ENCODE peak calls at places on chromosomes 16 and 17, in six cellular contexts. One of them, this sample, is unnamed.

GRCh38 chr17:15944720-15945492 is at the start of gene ADORA2B:
- DNase-seq in stomach: peak; percentile 60
- DNase-seq in suprapubic skin: no peak
- DNase-seq in Panc1: no peak
- DNase-seq in K562: peak; percentile 94
- DNase-seq in breast epithelium: no peak
- DNase-seq in this sample: peak; percentile 28

GRCh38 chr16:51971184-51971583 is 575.8 kb downstream of the TOX3 start:
- DNase-seq in K562: no peak
- DNase-seq in suprapubic skin: no peak
- DNase-seq in stomach: peak; percentile 30
- DNase-seq in Panc1: no peak
- DNase-seq in breast epithelium: no peak
- DNase-seq in this sample: no peak

GRCh38 chr16:66650707-66651473 is 45.7 kb downstream of the CMTM4 start:
- DNase-seq in breast epithelium: peak; percentile 76
- DNase-seq in stomach: peak; percentile 78
- DNase-seq in Panc1: peak; percentile 68
- DNase-seq in K562: peak; percentile 81
- DNase-seq in suprapubic skin: peak; percentile 87
- DNase-seq in this sample: peak; percentile 76

GRCh38 chr16:80806957-80807356 is 2.6 kb upstream of the CDYL2 start:
- DNase-seq in stomach: no peak
- DNase-seq in K562: no peak
- DNase-seq in breast epithelium: no peak
- DNase-seq in Panc1: no peak
- DNase-seq in suprapubic skin: no peak
- DNase-seq in this sample: no peak

GRCh38 chr16:58733248-58733670 is 857 bp downstream of the GOT2 start:
- DNase-seq in Panc1: no peak
- DNase-seq in stomach: no peak
- DNase-seq in suprapubic skin: no peak
- DNase-seq in breast epithelium: no peak
- DNase-seq in K562: no peak
- DNase-seq in this sample: peak; percentile 37

GRCh38 chr17:45168991-45169752 is 7.5 kb downstream of the HEXIM2 start:
- DNase-seq in suprapubic skin: no peak
- DNase-seq in Panc1: no peak
- DNase-seq in K562: no peak
- DNase-seq in breast epithelium: no peak
- DNase-seq in stomach: no peak
- DNase-seq in this sample: no peak

GRCh38 chr16:22898874-22899348 is 84.9 kb downstream of the HS3ST2 start:
- DNase-seq in K562: peak; percentile 22
- DNase-seq in breast epithelium: peak; percentile 52
- DNase-seq in suprapubic skin: peak; percentile 81
- DNase-seq in Panc1: peak; percentile 30
- DNase-seq in stomach: peak; percentile 80
- DNase-seq in this sample: peak; percentile 43

GRCh38 chr16:70767377-70768204 is 33.4 kb downstream of the VAC14 start:
- DNase-seq in breast epithelium: no peak
- DNase-seq in stomach: no peak
- DNase-seq in K562: no peak
- DNase-seq in Panc1: no peak
- DNase-seq in suprapubic skin: no peak
- DNase-seq in this sample: no peak

GRCh38 chr17:79023886-79024771 is at the start of gene C1QTNF1:
- DNase-seq in suprapubic skin: peak; percentile 86
- DNase-seq in K562: peak; percentile 71
- DNase-seq in breast epithelium: no peak
- DNase-seq in stomach: peak; percentile 49
- DNase-seq in Panc1: no peak
- DNase-seq in this sample: no peak

GRCh38 chr16:11682655-11683096 is 14.4 kb downstream of the SNN start:
- DNase-seq in Panc1: no peak
- DNase-seq in breast epithelium: no peak
- DNase-seq in K562: no peak
- DNase-seq in suprapubic skin: no peak
- DNase-seq in stomach: no peak
- DNase-seq in this sample: no peak

GRCh38 chr17:72614871-72615626 is 477.4 kb downstream of the SLC39A11 start:
- DNase-seq in breast epithelium: peak; percentile 36
- DNase-seq in suprapubic skin: no peak
- DNase-seq in Panc1: no peak
- DNase-seq in stomach: peak; percentile 70
- DNase-seq in K562: no peak
- DNase-seq in this sample: peak; percentile 42

GRCh38 chr17:30590086-30590485 is 112.9 kb downstream of the GOSR1 start:
- DNase-seq in Panc1: no peak
- DNase-seq in stomach: no peak
- DNase-seq in K562: no peak
- DNase-seq in suprapubic skin: no peak
- DNase-seq in breast epithelium: no peak
- DNase-seq in this sample: no peak

GRCh38 chr17:37300683-37301082 is 75.1 kb upstream of the C17orf78 start:
- DNase-seq in breast epithelium: no peak
- DNase-seq in Panc1: no peak
- DNase-seq in stomach: no peak
- DNase-seq in K562: no peak
- DNase-seq in suprapubic skin: no peak
- DNase-seq in this sample: no peak

GRCh38 chr16:72172105-72173034 is at the start of gene PMFBP1:
- DNase-seq in K562: peak; percentile 19
- DNase-seq in Panc1: no peak
- DNase-seq in stomach: no peak
- DNase-seq in suprapubic skin: no peak
- DNase-seq in breast epithelium: peak; percentile 18
- DNase-seq in this sample: no peak

GRCh38 chr17:80348551-80349436 is 66.2 kb upstream of the ENDOV start:
- DNase-seq in Panc1: no peak
- DNase-seq in stomach: no peak
- DNase-seq in suprapubic skin: peak; percentile 62
- DNase-seq in breast epithelium: no peak
- DNase-seq in K562: no peak
- DNase-seq in this sample: no peak

GRCh38 chr17:9900019-9900594 is 5.0 kb downstream of the RCVRN start:
- DNase-seq in Panc1: no peak
- DNase-seq in suprapubic skin: no peak
- DNase-seq in stomach: no peak
- DNase-seq in K562: no peak
- DNase-seq in breast epithelium: no peak
- DNase-seq in this sample: no peak

GRCh38 chr16:10589106-10589505 is 8.7 kb upstream of the EMP2 start:
- DNase-seq in Panc1: no peak
- DNase-seq in K562: no peak
- DNase-seq in suprapubic skin: no peak
- DNase-seq in breast epithelium: no peak
- DNase-seq in stomach: no peak
- DNase-seq in this sample: no peak

GRCh38 chr17:26962255-26963162 is 331.4 kb upstream of the WSB1 start:
- DNase-seq in K562: no peak
- DNase-seq in stomach: no peak
- DNase-seq in suprapubic skin: peak; percentile 77
- DNase-seq in breast epithelium: no peak
- DNase-seq in Panc1: no peak
- DNase-seq in this sample: no peak

GRCh38 chr17:21165922-21166598 is 39.3 kb downstream of the DHRS7B start:
- DNase-seq in stomach: no peak
- DNase-seq in K562: no peak
- DNase-seq in breast epithelium: peak; percentile 76
- DNase-seq in suprapubic skin: no peak
- DNase-seq in Panc1: no peak
- DNase-seq in this sample: no peak

GRCh38 chr17:73025041-73025440 is 67.4 kb downstream of the SLC39A11 start:
- DNase-seq in suprapubic skin: no peak
- DNase-seq in Panc1: no peak
- DNase-seq in breast epithelium: no peak
- DNase-seq in K562: no peak
- DNase-seq in stomach: no peak
- DNase-seq in this sample: no peak

GRCh38 chr17:54944796-54945195 is 23.7 kb downstream of the COX11 start:
- DNase-seq in K562: no peak
- DNase-seq in breast epithelium: no peak
- DNase-seq in suprapubic skin: no peak
- DNase-seq in stomach: no peak
- DNase-seq in Panc1: no peak
- DNase-seq in this sample: no peak

GRCh38 chr17:37683454-37683984 is 40.3 kb upstream of the DDX52 start:
- DNase-seq in stomach: no peak
- DNase-seq in suprapubic skin: no peak
- DNase-seq in breast epithelium: no peak
- DNase-seq in K562: no peak
- DNase-seq in Panc1: no peak
- DNase-seq in this sample: no peak

GRCh38 chr16:4322121-4323035 is 6.5 kb downstream of the GLIS2 start:
- DNase-seq in stomach: no peak
- DNase-seq in K562: no peak
- DNase-seq in suprapubic skin: no peak
- DNase-seq in Panc1: no peak
- DNase-seq in breast epithelium: no peak
- DNase-seq in this sample: no peak

GRCh38 chr16:88656291-88656980 is 5.6 kb upstream of the CYBA start:
- DNase-seq in Panc1: no peak
- DNase-seq in stomach: no peak
- DNase-seq in K562: no peak
- DNase-seq in suprapubic skin: no peak
- DNase-seq in breast epithelium: no peak
- DNase-seq in this sample: no peak

GRCh38 chr16:88659160-88659559 is 3.7 kb downstream of the MVD start:
- DNase-seq in suprapubic skin: no peak
- DNase-seq in stomach: no peak
- DNase-seq in Panc1: no peak
- DNase-seq in K562: no peak
- DNase-seq in breast epithelium: no peak
- DNase-seq in this sample: no peak

GRCh38 chr16:88655733-88656281 is 5.0 kb upstream of the CYBA start:
- DNase-seq in stomach: no peak
- DNase-seq in breast epithelium: no peak
- DNase-seq in Panc1: no peak
- DNase-seq in K562: no peak
- DNase-seq in suprapubic skin: no peak
- DNase-seq in this sample: no peak

GRCh38 chr16:88658714-88659113 is 4.2 kb downstream of the MVD start:
- DNase-seq in stomach: no peak
- DNase-seq in K562: no peak
- DNase-seq in suprapubic skin: no peak
- DNase-seq in Panc1: no peak
- DNase-seq in breast epithelium: no peak
- DNase-seq in this sample: no peak

GRCh38 chr16:88657371-88657770 is 5.5 kb downstream of the MVD start:
- DNase-seq in stomach: no peak
- DNase-seq in K562: no peak
- DNase-seq in suprapubic skin: no peak
- DNase-seq in breast epithelium: no peak
- DNase-seq in Panc1: no peak
- DNase-seq in this sample: no peak
- H3K4me1 ChIP-seq in stomach: peaks cover 22% of the 10 kb centered on the region
- H3K4me1 ChIP-seq in K562: peaks cover 12% of the 10 kb centered on the region
- H3K4me1 ChIP-seq in suprapubic skin: peaks cover 14% of the 10 kb centered on the region
- H3K4me1 ChIP-seq in breast epithelium: no peaks in the 10 kb centered on the region
- H3K4me1 ChIP-seq in Panc1: peaks cover 5% of the 10 kb centered on the region
- H3K4me1 ChIP-seq in this sample: no peaks in the 10 kb centered on the region

GRCh38 chr17:58337126-58337599 is 8.6 kb upstream of the TSPOAP1 start:
- DNase-seq in K562: no peak
- DNase-seq in Panc1: no peak
- DNase-seq in suprapubic skin: no peak
- DNase-seq in stomach: no peak
- DNase-seq in breast epithelium: no peak
- DNase-seq in this sample: no peak
- TF ChIP-seq POLR2AphosphoS5 in K562: no peak
- TF ChIP-seq POLR2AphosphoS5 in Panc1: no peak
- TF ChIP-seq POLR2AphosphoS5 in suprapubic skin: no peak
- TF ChIP-seq POLR2AphosphoS5 in stomach: no peak
- TF ChIP-seq POLR2AphosphoS5 in breast epithelium: no peak
- TF ChIP-seq POLR2AphosphoS5 in this sample: no peak

GRCh38 chr16:87458424-87458915 is 34.4 kb downstream of the ZCCHC14 start:
- DNase-seq in breast epithelium: no peak
- DNase-seq in K562: no peak
- DNase-seq in Panc1: no peak
- DNase-seq in suprapubic skin: no peak
- DNase-seq in stomach: no peak
- DNase-seq in this sample: no peak

GRCh38 chr16:87459027-87459426 is 33.8 kb downstream of the ZCCHC14 start:
- DNase-seq in suprapubic skin: no peak
- DNase-seq in breast epithelium: no peak
- DNase-seq in Panc1: no peak
- DNase-seq in K562: no peak
- DNase-seq in stomach: no peak
- DNase-seq in this sample: no peak

GRCh38 chr16:87461466-87461975 is 31.3 kb downstream of the ZCCHC14 start:
- DNase-seq in suprapubic skin: no peak
- DNase-seq in breast epithelium: peak; percentile 91
- DNase-seq in Panc1: peak; percentile 87
- DNase-seq in K562: peak; percentile 96
- DNase-seq in stomach: peak; percentile 96
- DNase-seq in this sample: peak; percentile 89

GRCh38 chr16:87459833-87460232 is 33.0 kb downstream of the ZCCHC14 start:
- DNase-seq in stomach: no peak
- DNase-seq in Panc1: no peak
- DNase-seq in suprapubic skin: no peak
- DNase-seq in K562: no peak
- DNase-seq in breast epithelium: no peak
- DNase-seq in this sample: no peak

GRCh38 chr16:87460936-87461335 is 31.9 kb downstream of the ZCCHC14 start:
- DNase-seq in suprapubic skin: no peak
- DNase-seq in stomach: no peak
- DNase-seq in K562: no peak
- DNase-seq in Panc1: no peak
- DNase-seq in breast epithelium: no peak
- DNase-seq in this sample: no peak
- H3K4me1 ChIP-seq in suprapubic skin: peaks cover 59% of the 10 kb centered on the region
- H3K4me1 ChIP-seq in stomach: peaks cover 64% of the 10 kb centered on the region
- H3K4me1 ChIP-seq in K562: peaks cover 24% of the 10 kb centered on the region
- H3K4me1 ChIP-seq in Panc1: peaks cover 36% of the 10 kb centered on the region
- H3K4me1 ChIP-seq in breast epithelium: peaks cover 20% of the 10 kb centered on the region
- H3K4me1 ChIP-seq in this sample: peaks cover 3% of the 10 kb centered on the region

GRCh38 chr16:2919511-2920255 is 8.0 kb downstream of the FLYWCH1 start:
- DNase-seq in stomach: peak; percentile 62
- DNase-seq in suprapubic skin: no peak
- DNase-seq in breast epithelium: peak; percentile 45
- DNase-seq in K562: peak; percentile 63
- DNase-seq in Panc1: no peak
- DNase-seq in this sample: peak; percentile 44
- TF ChIP-seq POLR2AphosphoS5 in stomach: peak; percentile 41
- TF ChIP-seq POLR2AphosphoS5 in suprapubic skin: no peak
- TF ChIP-seq POLR2AphosphoS5 in breast epithelium: peak; percentile 50
- TF ChIP-seq POLR2AphosphoS5 in K562: no peak
- TF ChIP-seq POLR2AphosphoS5 in Panc1: no peak
- TF ChIP-seq POLR2AphosphoS5 in this sample: peak; percentile 68

DNA sequence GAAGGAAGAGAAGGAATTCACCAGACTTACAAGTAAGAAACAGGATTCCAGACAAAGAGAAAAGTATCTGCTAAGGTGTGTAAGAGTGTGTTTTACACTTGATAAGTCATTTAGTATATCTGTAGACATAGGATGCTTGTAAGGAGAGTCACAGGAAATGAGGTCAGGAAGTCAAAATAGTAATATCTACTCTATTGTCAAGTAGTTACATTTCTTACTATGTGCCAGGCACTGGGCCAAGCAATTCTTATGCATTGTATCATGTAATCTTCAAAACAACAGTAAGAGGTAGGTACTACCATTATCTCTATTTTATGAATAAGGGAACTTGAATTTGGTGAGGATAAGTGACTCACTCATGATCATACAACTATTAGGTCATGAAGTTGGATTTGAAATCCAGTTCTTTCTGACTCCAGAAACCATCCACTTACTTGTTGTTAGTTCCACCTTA is 129.1 kb downstream of the SNX11 start:
- DNase-seq in stomach: no peak
- DNase-seq in Panc1: no peak
- DNase-seq in breast epithelium: no peak
- DNase-seq in K562: no peak
- DNase-seq in suprapubic skin: no peak
- DNase-seq in this sample: no peak
- H3K4me1 ChIP-seq in stomach: peaks cover 18% of the 10 kb centered on the region
- H3K4me1 ChIP-seq in Panc1: peaks cover 29% of the 10 kb centered on the region
- H3K4me1 ChIP-seq in breast epithelium: peaks cover 16% of the 10 kb centered on the region
- H3K4me1 ChIP-seq in K562: peaks cover 33% of the 10 kb centered on the region
- H3K4me1 ChIP-seq in suprapubic skin: peaks cover 15% of the 10 kb centered on the region
- H3K4me1 ChIP-seq in this sample: no peaks in the 10 kb centered on the region